ENCODE peak calls at places on chromosomes 3 and 15, in ten cellular contexts. F is NCI-H460; L is fibroblast of mammary gland; U is activated CD4-positive, alpha-beta T cell treated with anti-CD3 and anti-CD28 coated beads for 1 hour; R is activated T-cell treated with anti-CD3 and anti-CD28 coated beads, Interleukin-2, amount 50 U/mL, for 48 hours; J is ureter; T is NCI-H1105 treated with DMSO at 0.1 percent for 48 hours; K is heart right ventricle; M is stomach; H is fibroblast of lung. A is an unnamed sample.

GRCh38 chr3:164748626-164749025 is 329.7 kb downstream of the SI start:
- DNase-seq in F (no peak), L (peak), U (no peak), R (no peak), J (no peak), T (no peak), K (no peak), M (no peak), H (no peak), A (no peak)

GRCh38 chr15:59244337-59244736 is 37.7 kb downstream of the LDHAL6B start:
- DNase-seq in F (no peak), L (no peak), U (no peak), R (no peak), J (no peak), T (no peak), K (no peak), M (no peak), H (no peak), A (no peak)

GRCh38 chr3:45071075-45071474 is 45.0 kb downstream of the CLEC3B start:
- DNase-seq in F (no peak), L (no peak), U (no peak), R (no peak), J (no peak), T (no peak), K (no peak), M (no peak), H (no peak), A (no peak)

GRCh38 chr3:138263104-138263503 is 66.5 kb downstream of the NME9 start:
- DNase-seq in F (no peak), L (no peak), U (no peak), R (no peak), J (no peak), T (no peak), K (no peak), M (no peak), H (no peak), A (no peak)

GRCh38 chr15:101510212-101511197 is 21.0 kb upstream of the PCSK6 start:
- DNase-seq in F (no peak), L (no peak), U (no peak), R (no peak), J (no peak), T (no peak), K (no peak), M (no peak), H (no peak), A (no peak)

GRCh38 chr3:47347217-47347801 is 33.5 kb upstream of the PTPN23 start:
- DNase-seq in F (no peak), L (peak), U (no peak), R (no peak), J (no peak), T (no peak), K (no peak), M (no peak), H (peak), A (no peak)

GRCh38 chr3:101813817-101814440 is 34.9 kb downstream of the NXPE3 start:
- DNase-seq in F (no peak), L (peak), U (no peak), R (no peak), J (no peak), T (peak), K (no peak), M (no peak), H (peak), A (no peak)

GRCh38 chr3:188179006-188179966 is 25.3 kb downstream of the LPP start:
- DNase-seq in F (no peak), L (peak), U (no peak), R (no peak), J (peak), T (no peak), K (peak), M (no peak), H (peak), A (no peak)

GRCh38 chr3:76222115-76222652 is 436.8 kb upstream of the ZNF717 start:
- DNase-seq in F (no peak), L (no peak), U (no peak), R (no peak), J (no peak), T (no peak), K (no peak), M (no peak), H (peak), A (no peak)

A was measured in pancreas.